ENCODE peak calls at places on chromosomes 4 and X, in eight cellular contexts. K is HuH-7.5; U is Peyer's patch; P is DMS 273 treated with DMSO at 0.1 percent for 48 hours; Q is sigmoid colon; S is heart right ventricle; W is stomach; G is activated CD4-positive, alpha-beta T cell treated with anti-CD3 and anti-CD28 coated beads, Interleukin-2, amount 10 ng/mL, durations not matched to agents 7 days and 5 days. D is an unnamed sample.

GRCh38 chr4:128819082-128819742 is 9.7 kb downstream of the JADE1 start:
- DNase-seq in K (no peak), U (no peak), P (no peak), Q (no peak), S (no peak), W (no peak), G (no peak), D (no peak)

GRCh38 chr4:108240356-108240755 is 71.6 kb upstream of the LEF1 start:
- DNase-seq in K (no peak), U (no peak), P (no peak), Q (no peak), S (no peak), W (no peak), G (no peak), D (no peak)

GRCh38 chr4:105422207-105422920 is 51.5 kb downstream of the PPA2 start:
- DNase-seq in K (no peak), U (no peak), P (no peak), Q (no peak), S (no peak), W (no peak), G (no peak), D (no peak)

GRCh38 chr4:145001635-145002034 is 96.4 kb downstream of the ANAPC10 start:
- DNase-seq in K (no peak), U (no peak), P (no peak), Q (no peak), S (no peak), W (no peak), G (no peak), D (no peak)

GRCh38 chr4:54958236-54958635 is 167.2 kb downstream of the KDR start:
- DNase-seq in K (no peak), U (no peak), P (no peak), Q (no peak), S (no peak), W (no peak), G (peak; percentile 27), D (no peak)

GRCh38 chr4:73281396-73281795 is 22.8 kb upstream of the ANKRD17 start:
- DNase-seq in K (no peak), U (no peak), P (no peak), Q (no peak), S (no peak), W (no peak), G (no peak), D (no peak)

GRCh38 chr4:123624959-123625358 is 228.4 kb downstream of the SPRY1 start:
- DNase-seq in K (no peak), U (no peak), P (no peak), Q (no peak), S (no peak), W (no peak), G (no peak), D (no peak)

GRCh38 chrX:14050704-14051103 is 21.0 kb upstream of the GEMIN8 start:
- DNase-seq in K (no peak), U (no peak), P (no peak), Q (no peak), S (no peak), W (no peak), G (no peak), D (no peak)

GRCh38 chr4:37066149-37066548 is 178.4 kb upstream of the NWD2 start:
- DNase-seq in K (no peak), U (no peak), P (no peak), Q (no peak), S (no peak), W (no peak), G (no peak), D (peak; percentile 18)

GRCh38 chr4:77921701-77922100 is 59.1 kb downstream of the MRPL1 start:
- DNase-seq in K (no peak), U (no peak), P (no peak), Q (no peak), S (no peak), W (no peak), G (no peak), D (no peak)

GRCh38 chr4:78308517-78308916 is 243.1 kb upstream of the ANXA3 start:
- DNase-seq in K (no peak), U (no peak), P (no peak), Q (no peak), S (no peak), W (no peak), G (no peak), D (no peak)

GRCh38 chr4:79823148-79823763 is 249.8 kb downstream of the ANTXR2 start:
- DNase-seq in K (no peak), U (no peak), P (no peak), Q (peak; percentile 89), S (no peak), W (no peak), G (no peak), D (no peak)

GRCh38 chr4:74675673-74676279 is 118.5 kb downstream of the BTC start:
- DNase-seq in K (no peak), U (no peak), P (no peak), Q (no peak), S (no peak), W (no peak), G (peak; percentile 17), D (no peak)

GRCh38 chr4:5118091-5118786 is 67.0 kb downstream of the STK32B start:
- DNase-seq in K (no peak), U (no peak), P (no peak), Q (no peak), S (no peak), W (no peak), G (no peak), D (no peak)

GRCh38 chrX:154761977-154762528 is 611 bp upstream of the DKC1 start:
- DNase-seq in K (no peak), U (no peak), P (no peak), Q (no peak), S (no peak), W (no peak), G (peak; percentile 12), D (no peak)

GRCh38 chrX:86806786-86807185 is 658.5 kb downstream of the DACH2 start:
- DNase-seq in K (no peak), U (no peak), P (peak; percentile 24), Q (no peak), S (no peak), W (no peak), G (no peak), D (no peak)

GRCh38 chrX:72314242-72314641 is 8.5 kb upstream of the CITED1 start:
- DNase-seq in K (no peak), U (no peak), P (no peak), Q (no peak), S (no peak), W (no peak), G (no peak), D (no peak)

D was measured in pancreas.